ENCODE peak calls at places on chromosomes 7 and 10, in six cellular contexts. One of them, this sample, is unnamed.
A peak's percentile ranks its signal among the peaks of the same experiment; 100 is the strongest.

GRCh38 chr10:99368646-99369045 is 39.5 kb downstream of the CNNM1 start:
- DNase-seq in heart left ventricle: no peak
- DNase-seq in esophagus squamous epithelium: no peak
- DNase-seq in GM12892: no peak
- DNase-seq in lower leg skin: no peak
- DNase-seq in HCT116: no peak
- DNase-seq in this sample: no peak

GRCh38 chr7:38330861-38331709 is 57.6 kb upstream of the TARP start:
- DNase-seq in heart left ventricle: no peak
- DNase-seq in esophagus squamous epithelium: no peak
- DNase-seq in GM12892: no peak
- DNase-seq in lower leg skin: no peak
- DNase-seq in HCT116: no peak
- DNase-seq in this sample: no peak

GRCh38 chr7:12764355-12765000 is 77.0 kb downstream of the ARL4A start:
- DNase-seq in heart left ventricle: no peak
- DNase-seq in esophagus squamous epithelium: no peak
- DNase-seq in GM12892: no peak
- DNase-seq in lower leg skin: no peak
- DNase-seq in HCT116: no peak
- DNase-seq in this sample: no peak

GRCh38 chr7:129574487-129574886 is 37.0 kb upstream of the NRF1 start:
- DNase-seq in heart left ventricle: peak; percentile 43
- DNase-seq in esophagus squamous epithelium: no peak
- DNase-seq in GM12892: no peak
- DNase-seq in lower leg skin: no peak
- DNase-seq in HCT116: no peak
- DNase-seq in this sample: no peak

GRCh38 chr7:38846280-38846679 is 62.7 kb downstream of the VPS41 start:
- DNase-seq in heart left ventricle: no peak
- DNase-seq in esophagus squamous epithelium: no peak
- DNase-seq in GM12892: no peak
- DNase-seq in lower leg skin: no peak
- DNase-seq in HCT116: no peak
- DNase-seq in this sample: no peak

GRCh38 chr10:84179059-84179710 is 5.6 kb downstream of the GPR15LG start:
- DNase-seq in heart left ventricle: no peak
- DNase-seq in esophagus squamous epithelium: no peak
- DNase-seq in GM12892: no peak
- DNase-seq in lower leg skin: peak; percentile 87
- DNase-seq in HCT116: no peak
- DNase-seq in this sample: no peak

GRCh38 chr10:97292097-97292861 is at the start of gene ARHGAP19:
- DNase-seq in heart left ventricle: peak; percentile 97
- DNase-seq in esophagus squamous epithelium: peak; percentile 84
- DNase-seq in GM12892: peak; percentile 84
- DNase-seq in lower leg skin: peak; percentile 98
- DNase-seq in HCT116: peak; percentile 98
- DNase-seq in this sample: peak; percentile 99

GRCh38 chr10:3292601-3293000 is 120.0 kb upstream of the PITRM1 start:
- DNase-seq in heart left ventricle: no peak
- DNase-seq in esophagus squamous epithelium: no peak
- DNase-seq in GM12892: no peak
- DNase-seq in lower leg skin: no peak
- DNase-seq in HCT116: no peak
- DNase-seq in this sample: no peak

GRCh38 chr7:39645482-39646407 is 22.4 kb downstream of the RALA start:
- DNase-seq in heart left ventricle: no peak
- DNase-seq in esophagus squamous epithelium: no peak
- DNase-seq in GM12892: no peak
- DNase-seq in lower leg skin: no peak
- DNase-seq in HCT116: no peak
- DNase-seq in this sample: no peak

GRCh38 chr7:124432009-124432578 is 333.5 kb downstream of the GPR37 start:
- DNase-seq in heart left ventricle: no peak
- DNase-seq in esophagus squamous epithelium: no peak
- DNase-seq in GM12892: no peak
- DNase-seq in lower leg skin: no peak
- DNase-seq in HCT116: no peak
- DNase-seq in this sample: no peak

GRCh38 chr7:103446046-103446520 is at the start of gene SLC26A5:
- DNase-seq in heart left ventricle: no peak
- DNase-seq in esophagus squamous epithelium: no peak
- DNase-seq in GM12892: peak; percentile 18
- DNase-seq in lower leg skin: no peak
- DNase-seq in HCT116: no peak
- DNase-seq in this sample: no peak

GRCh38 chr7:32108651-32109050 is 38.4 kb upstream of the PDE1C start:
- DNase-seq in heart left ventricle: peak; percentile 57
- DNase-seq in esophagus squamous epithelium: no peak
- DNase-seq in GM12892: no peak
- DNase-seq in lower leg skin: no peak
- DNase-seq in HCT116: no peak
- DNase-seq in this sample: no peak

GRCh38 chr10:130745251-130745650 is 566.3 kb downstream of the TCERG1L start:
- DNase-seq in heart left ventricle: no peak
- DNase-seq in esophagus squamous epithelium: no peak
- DNase-seq in GM12892: no peak
- DNase-seq in lower leg skin: peak; percentile 76
- DNase-seq in HCT116: no peak
- DNase-seq in this sample: no peak

GRCh38 chr10:103127241-103127640 is 65.8 kb downstream of the NT5C2 start:
- DNase-seq in heart left ventricle: no peak
- DNase-seq in esophagus squamous epithelium: no peak
- DNase-seq in GM12892: no peak
- DNase-seq in lower leg skin: no peak
- DNase-seq in HCT116: no peak
- DNase-seq in this sample: no peak

GRCh38 chr7:30238721-30239441 is 45.5 kb upstream of the ZNRF2 start:
- DNase-seq in heart left ventricle: peak; percentile 59
- DNase-seq in esophagus squamous epithelium: no peak
- DNase-seq in GM12892: no peak
- DNase-seq in lower leg skin: no peak
- DNase-seq in HCT116: no peak
- DNase-seq in this sample: peak; percentile 70

GRCh38 chr10:125768217-125768616 is 7.4 kb downstream of the MMP21 start:
- DNase-seq in heart left ventricle: no peak
- DNase-seq in esophagus squamous epithelium: no peak
- DNase-seq in GM12892: no peak
- DNase-seq in lower leg skin: no peak
- DNase-seq in HCT116: no peak
- DNase-seq in this sample: no peak

GRCh38 chr7:126780993-126781392 is 471.7 kb downstream of the GRM8 start:
- DNase-seq in heart left ventricle: no peak
- DNase-seq in esophagus squamous epithelium: no peak
- DNase-seq in GM12892: no peak
- DNase-seq in lower leg skin: no peak
- DNase-seq in HCT116: no peak
- DNase-seq in this sample: no peak

GRCh38 chr10:37576154-37576553 is 281.3 kb downstream of the ZNF248 start:
- DNase-seq in heart left ventricle: no peak
- DNase-seq in esophagus squamous epithelium: no peak
- DNase-seq in GM12892: no peak
- DNase-seq in lower leg skin: no peak
- DNase-seq in HCT116: no peak
- DNase-seq in this sample: no peak

GRCh38 chr7:76300210-76300731 is 2.2 kb upstream of the HSPB1 start:
- DNase-seq in heart left ventricle: no peak
- DNase-seq in esophagus squamous epithelium: no peak
- DNase-seq in GM12892: no peak
- DNase-seq in lower leg skin: no peak
- DNase-seq in HCT116: peak; percentile 90
- DNase-seq in this sample: no peak

GRCh38 chr7:134571101-134571500 is 22.2 kb downstream of the AKR1B15 start:
- DNase-seq in heart left ventricle: no peak
- DNase-seq in esophagus squamous epithelium: no peak
- DNase-seq in GM12892: no peak
- DNase-seq in lower leg skin: no peak
- DNase-seq in HCT116: no peak
- DNase-seq in this sample: no peak

GRCh38 chr7:122438492-122438891 is 133.9 kb upstream of the FEZF1 start:
- DNase-seq in heart left ventricle: no peak
- DNase-seq in esophagus squamous epithelium: no peak
- DNase-seq in GM12892: no peak
- DNase-seq in lower leg skin: no peak
- DNase-seq in HCT116: no peak
- DNase-seq in this sample: no peak

GRCh38 chr7:131330299-131330698 is 2.6 kb downstream of the MKLN1 start:
- DNase-seq in heart left ventricle: no peak
- DNase-seq in esophagus squamous epithelium: no peak
- DNase-seq in GM12892: no peak
- DNase-seq in lower leg skin: no peak
- DNase-seq in HCT116: no peak
- DNase-seq in this sample: no peak

GRCh38 chr7:131327049-131327625 is 539 bp upstream of the MKLN1 start:
- DNase-seq in heart left ventricle: no peak
- DNase-seq in esophagus squamous epithelium: no peak
- DNase-seq in GM12892: no peak
- DNase-seq in lower leg skin: peak; percentile 87
- DNase-seq in HCT116: peak; percentile 19
- DNase-seq in this sample: no peak

GRCh38 chr7:131328387-131329175 is 905 bp downstream of the MKLN1 start:
- DNase-seq in heart left ventricle: no peak
- DNase-seq in esophagus squamous epithelium: no peak
- DNase-seq in GM12892: no peak
- DNase-seq in lower leg skin: no peak
- DNase-seq in HCT116: no peak
- DNase-seq in this sample: no peak

GRCh38 chr7:131327626-131328386 is at the start of gene MKLN1:
- DNase-seq in heart left ventricle: peak; percentile 94
- DNase-seq in esophagus squamous epithelium: peak; percentile 51
- DNase-seq in GM12892: peak; percentile 82
- DNase-seq in lower leg skin: peak; percentile 98
- DNase-seq in HCT116: peak; percentile 72
- DNase-seq in this sample: peak; percentile 96

DNA sequence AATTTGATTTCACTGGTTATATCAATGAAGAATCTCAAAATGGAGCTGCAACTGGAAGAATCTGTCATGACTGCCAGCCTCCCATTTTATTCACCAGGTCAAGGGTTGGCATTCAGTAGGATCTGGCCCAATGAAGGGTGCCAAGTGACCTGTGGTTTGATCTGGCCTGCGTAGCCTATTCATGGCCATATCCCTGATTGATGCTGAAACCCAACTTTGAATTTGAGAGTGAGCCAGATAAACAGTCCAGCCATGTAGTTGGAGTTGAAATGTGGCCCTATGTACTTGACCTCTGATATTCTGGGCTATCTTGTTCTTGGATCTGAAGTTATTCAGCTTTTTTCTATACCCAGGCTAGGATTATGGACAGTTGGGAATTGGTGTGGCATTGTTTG is 1.5 kb downstream of the MKLN1 start:
- DNase-seq in heart left ventricle: no peak
- DNase-seq in esophagus squamous epithelium: no peak
- DNase-seq in GM12892: no peak
- DNase-seq in lower leg skin: no peak
- DNase-seq in HCT116: no peak
- DNase-seq in this sample: no peak
- TF ChIP-seq POLR2A in heart left ventricle: no peak
- TF ChIP-seq POLR2A in esophagus squamous epithelium: no peak
- TF ChIP-seq POLR2A in GM12892: no peak
- TF ChIP-seq POLR2A in lower leg skin: no peak
- TF ChIP-seq POLR2A in HCT116: no peak
- TF ChIP-seq POLR2A in this sample: no peak

GRCh38 chr10:78920011-78920410 is 148.8 kb upstream of the ZMIZ1 start:
- DNase-seq in heart left ventricle: no peak
- DNase-seq in esophagus squamous epithelium: no peak
- DNase-seq in GM12892: no peak
- DNase-seq in lower leg skin: no peak
- DNase-seq in HCT116: no peak
- DNase-seq in this sample: no peak
- TF ChIP-seq POLR2A in heart left ventricle: no peak
- TF ChIP-seq POLR2A in esophagus squamous epithelium: no peak
- TF ChIP-seq POLR2A in GM12892: no peak
- TF ChIP-seq POLR2A in lower leg skin: no peak
- TF ChIP-seq POLR2A in HCT116: no peak
- TF ChIP-seq POLR2A in this sample: no peak

DNA sequence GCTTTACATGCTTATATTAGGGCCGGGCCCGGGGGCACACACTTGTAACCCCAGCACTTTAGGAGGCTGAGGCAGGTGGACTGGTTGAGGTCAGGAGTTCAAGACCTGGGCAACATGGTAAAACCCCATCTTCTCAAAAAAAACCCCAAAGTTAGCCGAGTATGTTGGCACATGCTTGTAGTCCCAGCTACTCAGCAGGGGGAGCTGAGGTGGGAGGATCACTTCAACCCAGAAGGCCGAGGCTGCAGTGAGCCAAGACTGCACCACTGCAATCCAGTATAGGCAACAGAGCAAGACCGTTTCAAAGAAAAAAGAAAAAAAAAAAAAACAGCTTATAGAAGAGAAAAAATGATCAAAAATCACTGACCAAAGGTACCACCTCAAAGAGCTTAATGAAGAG is 63.1 kb downstream of the AMZ1 start:
- DNase-seq in heart left ventricle: no peak
- DNase-seq in esophagus squamous epithelium: no peak
- DNase-seq in GM12892: no peak
- DNase-seq in lower leg skin: no peak
- DNase-seq in HCT116: no peak
- DNase-seq in this sample: no peak
- TF ChIP-seq POLR2A in heart left ventricle: no peak
- TF ChIP-seq POLR2A in esophagus squamous epithelium: no peak
- TF ChIP-seq POLR2A in GM12892: no peak
- TF ChIP-seq POLR2A in lower leg skin: no peak
- TF ChIP-seq POLR2A in HCT116: no peak
- TF ChIP-seq POLR2A in this sample: no peak

DNA sequence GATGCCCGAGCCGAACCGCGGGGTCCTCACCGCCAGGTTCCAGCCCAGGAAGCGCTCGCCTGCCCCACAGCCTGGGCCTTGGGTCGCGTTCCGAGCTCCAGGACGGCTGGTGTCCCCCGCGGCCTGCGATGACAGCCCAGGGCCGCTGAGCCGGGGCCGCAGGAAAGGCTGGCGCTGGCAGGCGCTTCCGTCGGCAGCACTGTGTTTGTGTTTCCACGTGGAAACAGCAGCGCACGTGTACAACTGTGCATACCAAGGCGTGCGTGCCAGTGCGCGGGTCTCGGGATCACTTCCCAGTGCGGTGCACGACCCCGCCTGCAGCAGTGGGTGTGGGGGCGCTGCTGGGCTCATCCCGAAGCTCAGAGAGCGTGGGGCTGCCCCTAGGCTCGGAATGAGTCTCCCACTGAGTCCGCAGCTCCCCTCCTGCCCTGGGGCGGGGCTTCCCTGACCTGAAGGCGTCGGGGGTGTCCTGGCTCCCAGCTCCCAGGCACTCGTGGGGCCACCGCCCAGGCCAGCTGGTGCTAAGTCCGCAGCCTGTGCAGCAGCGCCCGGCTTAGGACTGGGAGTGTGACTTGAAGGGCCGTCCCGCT is 17.2 kb downstream of the AP5Z1 start:
- DNase-seq in heart left ventricle: no peak
- DNase-seq in esophagus squamous epithelium: no peak
- DNase-seq in GM12892: no peak
- DNase-seq in lower leg skin: no peak
- DNase-seq in HCT116: no peak
- DNase-seq in this sample: peak; percentile 70
- TF ChIP-seq POLR2A in heart left ventricle: no peak
- TF ChIP-seq POLR2A in esophagus squamous epithelium: no peak
- TF ChIP-seq POLR2A in GM12892: no peak
- TF ChIP-seq POLR2A in lower leg skin: no peak
- TF ChIP-seq POLR2A in HCT116: no peak
- TF ChIP-seq POLR2A in this sample: no peak